ENCODE peak calls at places on chromosomes 7 and 10, in six cellular contexts. V is psoas muscle, X is heart right ventricle, G is HepG2, F is gastrocnemius medialis, B is heart left ventricle. D is an unnamed sample.

GRCh38 chr10:104824378-104825006 is 183.4 kb downstream of the SORCS3 start:
- DNase-seq in V (no peak), X (peak; percentile 24), G (no peak), F (no peak), B (peak; percentile 23), D (no peak)

GRCh38 chr10:50544857-50545429 is 78.8 kb downstream of the SGMS1 start:
- DNase-seq in V (no peak), X (no peak), G (no peak), F (no peak), B (no peak), D (no peak)

GRCh38 chr10:121851791-121852190 is 76.0 kb downstream of the ATE1 start:
- DNase-seq in V (no peak), X (no peak), G (no peak), F (no peak), B (no peak), D (no peak)

GRCh38 chr10:15314482-15315070 is 56.5 kb downstream of the FAM171A1 start:
- DNase-seq in V (no peak), X (no peak), G (no peak), F (no peak), B (no peak), D (no peak)

GRCh38 chr10:9211228-9211627 is 1156.7 kb downstream of the GATA3 start:
- DNase-seq in V (no peak), X (no peak), G (no peak), F (no peak), B (no peak), D (no peak)

GRCh38 chr7:148711191-148712102 is 12.7 kb downstream of the CUL1 start:
- DNase-seq in V (no peak), X (no peak), G (no peak), F (no peak), B (no peak), D (no peak)

GRCh38 chr10:111233439-111233838 is 156.6 kb downstream of the ADRA2A start:
- DNase-seq in V (no peak), X (no peak), G (no peak), F (no peak), B (no peak), D (no peak)

GRCh38 chr10:28681345-28681763 is 4.0 kb downstream of the BAMBI start:
- DNase-seq in V (no peak), X (no peak), G (no peak), F (no peak), B (peak; percentile 36), D (no peak)

GRCh38 chr10:63711866-63712716 is 190.9 kb downstream of the REEP3 start:
- DNase-seq in V (peak; percentile 97), X (peak; percentile 94), G (peak; percentile 33), F (peak; percentile 97), B (peak; percentile 98), D (peak; percentile 87)

GRCh38 chr10:85667638-85668233 is 698.9 kb downstream of the GRID1 start:
- DNase-seq in V (no peak), X (no peak), G (no peak), F (no peak), B (no peak), D (no peak)

GRCh38 chr10:47243791-47244190 is 56.2 kb upstream of the GDF10 start:
- DNase-seq in V (peak; percentile 89), X (no peak), G (no peak), F (peak; percentile 67), B (peak; percentile 34), D (peak; percentile 68)

GRCh38 chr10:74075906-74076305 is 74.7 kb downstream of the AP3M1 start:
- DNase-seq in V (no peak), X (no peak), G (no peak), F (no peak), B (no peak), D (no peak)
- H3K36me3 ChIP-seq in V (peaks cover 7% of the 10 kb centered on the region), X (no peaks in the 10 kb centered on the region), G (peaks cover 6% of the 10 kb centered on the region), F (peaks cover 51% of the 10 kb centered on the region), B (peaks cover 45% of the 10 kb centered on the region), D (peaks cover 20% of the 10 kb centered on the region)

DNA sequence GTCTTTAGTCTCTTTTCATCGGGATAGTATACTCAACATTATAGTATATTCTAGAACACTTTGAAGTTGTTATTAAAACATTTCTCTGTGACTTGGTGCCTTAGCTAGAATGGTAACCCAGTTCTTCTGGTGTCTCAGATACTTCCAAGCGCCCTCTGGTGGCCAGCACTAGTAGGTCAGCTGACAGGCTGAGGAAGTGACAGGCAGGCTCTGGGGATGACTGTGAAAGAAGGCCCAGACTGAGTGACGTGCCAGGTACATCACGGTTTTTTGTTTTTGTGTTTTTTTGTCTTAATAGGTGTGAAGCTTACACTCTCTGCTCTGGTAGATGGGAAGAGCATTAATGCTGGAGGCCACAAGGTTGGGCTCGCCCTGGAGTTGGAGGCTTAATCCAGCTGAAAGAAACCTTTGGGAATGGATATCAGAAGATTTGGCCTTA is 5.1 kb downstream of the COMTD1 start:
- DNase-seq in V (peak; percentile 95), X (peak; percentile 90), G (peak; percentile 80), F (peak; percentile 93), B (peak; percentile 92), D (peak; percentile 96)
- H3K36me3 ChIP-seq in V (peaks cover 15% of the 10 kb centered on the region), X (peaks cover 14% of the 10 kb centered on the region), G (peaks cover 10% of the 10 kb centered on the region), F (peaks cover 22% of the 10 kb centered on the region), B (peaks cover 35% of the 10 kb centered on the region), D (no peaks in the 10 kb centered on the region)

GRCh38 chr7:50379082-50379481 is 71.1 kb downstream of the FIGNL1 start:
- DNase-seq in V (no peak), X (no peak), G (peak; percentile 1), F (no peak), B (no peak), D (no peak)

GRCh38 chr7:50379539-50379938 is 70.6 kb downstream of the FIGNL1 start:
- DNase-seq in V (no peak), X (no peak), G (no peak), F (no peak), B (no peak), D (no peak)

GRCh38 chr7:50372921-50373320 is 68.4 kb downstream of the IKZF1 start:
- DNase-seq in V (no peak), X (no peak), G (no peak), F (no peak), B (no peak), D (no peak)

GRCh38 chr7:50377356-50377755 is 72.8 kb downstream of the FIGNL1 start:
- DNase-seq in V (no peak), X (no peak), G (no peak), F (no peak), B (no peak), D (no peak)

DNA sequence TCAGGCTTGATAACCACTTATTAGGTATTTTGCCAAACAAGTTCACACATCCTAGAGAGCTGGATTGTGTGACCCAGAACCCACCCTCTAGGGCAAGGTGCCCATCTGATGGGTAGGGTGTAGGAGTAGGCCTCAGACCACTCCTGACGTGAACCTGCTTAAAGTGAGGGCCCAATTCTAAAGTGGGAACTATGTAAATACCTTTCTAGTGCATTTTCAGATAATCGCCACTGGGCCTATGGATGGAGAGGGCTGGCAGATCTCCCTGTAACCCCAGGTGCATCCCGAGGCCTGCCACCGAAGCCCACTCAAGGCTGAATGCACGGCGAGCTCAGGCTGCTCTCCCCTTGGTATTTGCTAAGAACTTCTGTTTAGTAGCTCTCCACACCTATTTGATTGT is 71.5 kb downstream of the IKZF1 start:
- DNase-seq in V (no peak), X (no peak), G (no peak), F (no peak), B (no peak), D (no peak)
- H3K36me3 ChIP-seq in V (no peaks in the 10 kb centered on the region), X (no peaks in the 10 kb centered on the region), G (no peaks in the 10 kb centered on the region), F (no peaks in the 10 kb centered on the region), B (no peaks in the 10 kb centered on the region), D (no peaks in the 10 kb centered on the region)

GRCh38 chr10:77798940-77799339 is 127.6 kb downstream of the DLG5 start:
- DNase-seq in V (no peak), X (no peak), G (no peak), F (no peak), B (no peak), D (no peak)
- H3K36me3 ChIP-seq in V (peaks cover 3% of the 10 kb centered on the region), X (peaks cover 7% of the 10 kb centered on the region), G (peaks cover 31% of the 10 kb centered on the region), F (peaks cover 83% of the 10 kb centered on the region), B (peaks cover 68% of the 10 kb centered on the region), D (no peaks in the 10 kb centered on the region)

DNA sequence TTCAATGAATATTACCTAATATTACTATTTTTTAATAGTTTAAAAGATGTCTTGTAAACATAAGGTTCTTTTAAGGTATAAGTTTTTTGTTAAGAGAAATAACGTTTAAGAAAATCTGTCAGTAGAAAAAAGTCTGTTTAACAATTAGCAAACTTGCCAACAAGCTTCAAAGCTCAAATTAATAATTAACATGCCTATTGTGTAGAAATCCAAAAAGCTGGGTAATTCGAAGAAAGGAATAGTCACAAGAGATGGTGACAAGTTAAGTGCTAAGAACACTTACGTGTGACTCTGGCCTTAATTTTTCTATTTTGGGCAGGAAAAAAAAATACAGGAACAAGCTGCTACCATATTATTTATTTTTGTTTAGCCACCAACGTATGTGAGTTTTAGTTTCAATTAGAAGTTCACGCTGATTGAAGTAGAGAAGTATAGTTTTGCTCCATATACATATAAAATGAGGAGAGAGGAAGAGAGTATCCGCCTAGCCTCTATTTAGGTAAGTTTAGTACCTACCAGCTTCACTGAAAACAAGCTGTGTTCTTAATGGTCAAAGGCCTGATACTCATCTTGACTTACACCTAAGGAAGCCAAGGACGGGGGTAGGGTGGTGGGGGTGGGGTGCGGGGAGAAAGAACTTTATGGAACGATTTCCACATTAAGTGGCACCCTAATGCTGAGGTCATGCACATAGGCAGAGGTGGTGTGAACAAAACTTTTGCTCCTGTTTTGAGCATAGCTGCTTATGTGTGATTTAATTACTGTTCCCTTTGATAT is 43.4 kb upstream of the AGBL3 start:
- DNase-seq in V (no peak), X (no peak), G (peak; percentile 30), F (no peak), B (no peak), D (no peak)
- H3K36me3 ChIP-seq in V (no peaks in the 10 kb centered on the region), X (peaks cover 7% of the 10 kb centered on the region), G (peaks cover 11% of the 10 kb centered on the region), F (peaks cover 7% of the 10 kb centered on the region), B (peaks cover 38% of the 10 kb centered on the region), D (no peaks in the 10 kb centered on the region)

DNA sequence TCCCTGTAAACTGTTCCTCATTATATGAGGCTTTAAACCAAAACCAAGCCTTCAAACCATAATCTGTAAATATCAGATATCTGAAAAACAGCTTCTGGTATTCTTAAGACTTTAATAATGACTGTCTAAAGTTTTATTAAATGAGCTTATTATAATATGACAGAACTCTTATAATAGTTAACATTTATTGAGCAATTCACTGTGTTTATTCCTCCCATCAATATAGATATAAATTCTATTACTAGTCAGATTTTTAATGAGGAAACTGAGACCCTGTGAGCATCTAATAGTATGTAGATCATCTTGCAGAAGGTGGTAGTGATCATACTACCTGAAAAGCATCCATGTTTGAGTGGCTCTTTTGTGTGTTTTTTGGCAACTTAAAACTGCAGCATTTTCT is 45.1 kb downstream of the KIF11 start:
- DNase-seq in V (no peak), X (no peak), G (no peak), F (no peak), B (no peak), D (no peak)
- H3K36me3 ChIP-seq in V (no peaks in the 10 kb centered on the region), X (no peaks in the 10 kb centered on the region), G (peaks cover 7% of the 10 kb centered on the region), F (no peaks in the 10 kb centered on the region), B (no peaks in the 10 kb centered on the region), D (no peaks in the 10 kb centered on the region)

DNA sequence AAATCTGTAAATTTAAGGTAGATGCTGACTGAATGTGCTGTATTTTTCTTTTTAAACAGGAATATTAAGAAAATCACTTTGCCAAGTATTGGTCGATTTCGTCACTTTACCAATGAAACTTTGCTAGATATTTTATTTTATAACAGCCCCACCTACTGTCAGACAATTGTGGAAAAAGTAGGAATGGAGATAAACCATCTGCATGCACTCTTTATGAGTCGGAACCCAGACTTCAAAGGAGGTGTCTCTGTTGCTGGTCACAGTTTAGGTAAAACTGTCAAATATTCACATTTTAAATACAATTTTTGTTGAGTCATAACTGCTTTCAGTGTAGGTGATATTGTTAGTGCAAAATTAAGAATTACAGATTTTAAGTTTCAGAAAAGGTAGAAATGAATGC is 25.2 kb downstream of the SEC23IP start:
- DNase-seq in V (no peak), X (no peak), G (no peak), F (no peak), B (no peak), D (no peak)
- H3K36me3 ChIP-seq in V (peaks cover 12% of the 10 kb centered on the region), X (peaks cover 53% of the 10 kb centered on the region), G (peaks cover 18% of the 10 kb centered on the region), F (peaks cover 99% of the 10 kb centered on the region), B (peaks cover 88% of the 10 kb centered on the region), D (peaks cover 93% of the 10 kb centered on the region)

D was measured in tibial nerve.